ENCODE peak calls at places on chromosomes 11 and 22, in seven cellular contexts. R is MG63, T is M059J, I is naive B cell, F is COR-L47, Y is IMR-90, C is GOT3. M is an unnamed sample.

GRCh38 chr22:49469896-49470740 is 357.6 kb downstream of the BRD1 start:
- DNase-seq in F (no peak), T (no peak), C (no peak), Y (no peak), R (no peak), I (no peak), M (no peak)

GRCh38 chr22:45602824-45603301 is 68.8 kb upstream of the ATXN10 start:
- DNase-seq in T (peak), Y (no peak), I (no peak), C (no peak), F (no peak), R (peak), M (no peak)

GRCh38 chr11:95359756-95360155 is 128.8 kb upstream of the SESN3 start:
- DNase-seq in T (no peak), I (no peak), C (no peak), Y (no peak), F (no peak), R (no peak), M (no peak)

GRCh38 chr11:82701847-82702520 is 31.7 kb downstream of the FAM181B start:
- DNase-seq in T (peak), F (peak), R (no peak), C (no peak), Y (peak), I (no peak), M (no peak)

GRCh38 chr11:2471048-2471803 is 26.4 kb downstream of the KCNQ1 start:
- DNase-seq in R (no peak), C (no peak), I (no peak), F (no peak), T (no peak), Y (no peak), M (no peak)

GRCh38 chr11:134904103-134904502 is 492.1 kb upstream of the B3GAT1 start:
- DNase-seq in F (no peak), R (no peak), I (no peak), Y (no peak), T (no peak), C (no peak), M (no peak)

GRCh38 chr22:33504941-33505647 is 415.2 kb downstream of the LARGE1 start:
- DNase-seq in R (no peak), Y (no peak), C (no peak), F (no peak), I (no peak), T (no peak), M (no peak)

GRCh38 chr11:9344046-9344680 is 29.8 kb upstream of the TMEM41B start:
- DNase-seq in I (no peak), R (no peak), T (no peak), C (no peak), Y (no peak), F (no peak), M (no peak)

GRCh38 chr11:85884581-85885021 is 29.4 kb downstream of the CCDC83 start:
- DNase-seq in F (no peak), T (peak), R (peak), Y (peak), C (no peak), I (no peak), M (no peak)

GRCh38 chr11:119741369-119742262 is 12.6 kb upstream of the NECTIN1 start:
- DNase-seq in T (no peak), F (no peak), R (no peak), I (peak), Y (no peak), C (no peak), M (no peak)

GRCh38 chr11:88012456-88012855 is 162.8 kb downstream of the RAB38 start:
- DNase-seq in I (no peak), C (no peak), F (peak), Y (no peak), R (no peak), T (no peak), M (no peak)

GRCh38 chr22:46443850-46444389 is 93.5 kb downstream of the CELSR1 start:
- DNase-seq in R (no peak), T (no peak), C (no peak), Y (no peak), F (no peak), I (no peak), M (no peak)

GRCh38 chr22:48171294-48171693 is 1408.8 kb downstream of the TBC1D22A start:
- DNase-seq in R (no peak), C (no peak), Y (no peak), I (no peak), T (no peak), F (no peak), M (no peak)

GRCh38 chr11:127789887-127790286 is 789.3 kb upstream of the KIRREL3 start:
- DNase-seq in T (peak), R (peak), I (no peak), F (peak), Y (peak), C (no peak), M (peak)

GRCh38 chr11:111814567-111814966 is 48.4 kb upstream of the PPP2R1B start:
- DNase-seq in I (no peak), Y (peak), C (no peak), T (peak), R (no peak), F (no peak), M (no peak)